ENCODE peak calls at places on chromosomes 11 and 22, in seven cellular contexts. Z is Peyer's patch, F is mesenchymal stem cell, X is testis, E is A549, U is stomach, A is OCI-LY7. O is an unnamed sample. For H3K4me1, the result is how much of the 10 kb centered on the place peaks cover.

GRCh38 chr22:45550891-45551290 is 48.2 kb downstream of the FBLN1 start:
- DNase-seq in Z (peak), F (no peak), X (no peak), E (no peak), U (no peak), A (no peak), O (no peak)

GRCh38 chr22:50672471-50673230 is at the start of gene SHANK3:
- DNase-seq in Z (peak), F (no peak), X (no peak), E (no peak), U (no peak), A (no peak), O (no peak)

GRCh38 chr11:111327908-111328624 is 29.7 kb downstream of the POU2AF3 start:
- DNase-seq in Z (no peak), F (no peak), X (no peak), E (no peak), U (peak), A (no peak), O (no peak)

GRCh38 chr11:76371170-76371569 is 9.8 kb downstream of the THAP12 start:
- DNase-seq in Z (no peak), F (peak), X (no peak), E (peak), U (no peak), A (no peak), O (no peak)

GRCh38 chr22:24417901-24418641 is 9.3 kb upstream of the ADORA2A start:
- DNase-seq in Z (peak), F (no peak), X (no peak), E (no peak), U (no peak), A (no peak), O (no peak)

GRCh38 chr11:88484873-88485621 is 147.5 kb upstream of the CTSC start:
- DNase-seq in Z (no peak), F (peak), X (peak), E (peak), U (no peak), A (peak), O (peak)

GRCh38 chr22:19974935-19975706 is 33.5 kb upstream of the TXNRD2 start:
- DNase-seq in Z (no peak), F (no peak), X (no peak), E (no peak), U (no peak), A (peak), O (peak)

GRCh38 chr22:17192186-17192585 is 27.0 kb downstream of the ADA2 start:
- DNase-seq in Z (no peak), F (no peak), X (no peak), E (no peak), U (no peak), A (no peak), O (no peak)

GRCh38 chr22:27422442-27422841 is 379.1 kb downstream of the MN1 start:
- DNase-seq in Z (no peak), F (no peak), X (no peak), E (no peak), U (no peak), A (no peak), O (no peak)

GRCh38 chr22:37169947-37170688 is 17.9 kb downstream of the C1QTNF6 start:
- DNase-seq in Z (peak), F (no peak), X (no peak), E (no peak), U (no peak), A (no peak), O (no peak)

GRCh38 chr11:113001709-113002108 is 40.5 kb downstream of the NCAM1 start:
- DNase-seq in Z (no peak), F (no peak), X (no peak), E (no peak), U (no peak), A (no peak), O (peak)

GRCh38 chr11:77474509-77475070 is 696 bp upstream of the PAK1 start:
- DNase-seq in Z (no peak), F (no peak), X (no peak), E (no peak), U (no peak), A (no peak), O (no peak)

GRCh38 chr11:86775342-86775741 is 25.0 kb upstream of the PRSS23 start:
- DNase-seq in Z (no peak), F (no peak), X (no peak), E (no peak), U (no peak), A (no peak), O (no peak)

GRCh38 chr11:126452718-126453117 is 97.2 kb downstream of the ST3GAL4 start:
- DNase-seq in Z (no peak), F (no peak), X (peak), E (no peak), U (no peak), A (no peak), O (no peak)

GRCh38 chr22:40183029-40183581 is 5.4 kb downstream of the TNRC6B start:
- DNase-seq in Z (no peak), F (peak), X (no peak), E (no peak), U (no peak), A (no peak), O (no peak)

GRCh38 chr11:15333407-15333806 is 218.7 kb downstream of the INSC start:
- DNase-seq in Z (no peak), F (no peak), X (no peak), E (no peak), U (no peak), A (no peak), O (peak)

GRCh38 chr22:39229075-39229474 is 15.7 kb downstream of the PDGFB start:
- DNase-seq in Z (no peak), F (no peak), X (no peak), E (no peak), U (no peak), A (no peak), O (no peak)

GRCh38 chr22:41695211-41695610 is 4.1 kb upstream of the MEI1 start:
- DNase-seq in Z (no peak), F (no peak), X (no peak), E (no peak), U (no peak), A (no peak), O (no peak)

GRCh38 chr11:19345848-19346681 is 105.3 kb upstream of the E2F8 start:
- DNase-seq in Z (no peak), F (peak), X (no peak), E (peak), U (peak), A (peak), O (no peak)

GRCh38 chr11:128458316-128458715 is 129.0 kb downstream of the ETS1 start:
- DNase-seq in Z (no peak), F (peak), X (no peak), E (peak), U (no peak), A (no peak), O (no peak)

GRCh38 chr11:111585371-111585770 is 16.9 kb upstream of the SIK2 start:
- DNase-seq in Z (no peak), F (peak), X (no peak), E (no peak), U (no peak), A (no peak), O (no peak)

GRCh38 chr11:6298605-6299004 is 21.7 kb downstream of the CAVIN3 start:
- DNase-seq in Z (peak), F (peak), X (peak), E (peak), U (peak), A (peak), O (peak)

GRCh38 chr22:27105142-27106025 is 448.0 kb downstream of the MIAT start:
- DNase-seq in Z (no peak), F (peak), X (peak), E (no peak), U (peak), A (no peak), O (no peak)

GRCh38 chr22:17633217-17633997 is 4.9 kb upstream of the ATP6V1E1 start:
- DNase-seq in Z (no peak), F (peak), X (no peak), E (peak), U (no peak), A (no peak), O (no peak)

GRCh38 chr22:29342577-29343312 is 27.2 kb upstream of the RASL10A start:
- DNase-seq in Z (no peak), F (no peak), X (no peak), E (no peak), U (peak), A (no peak), O (no peak)
- H3K4me1 ChIP-seq in Z (under half), F (under half), X (under half), E (under half), U (under half), A (under half), O (under half)

DNA sequence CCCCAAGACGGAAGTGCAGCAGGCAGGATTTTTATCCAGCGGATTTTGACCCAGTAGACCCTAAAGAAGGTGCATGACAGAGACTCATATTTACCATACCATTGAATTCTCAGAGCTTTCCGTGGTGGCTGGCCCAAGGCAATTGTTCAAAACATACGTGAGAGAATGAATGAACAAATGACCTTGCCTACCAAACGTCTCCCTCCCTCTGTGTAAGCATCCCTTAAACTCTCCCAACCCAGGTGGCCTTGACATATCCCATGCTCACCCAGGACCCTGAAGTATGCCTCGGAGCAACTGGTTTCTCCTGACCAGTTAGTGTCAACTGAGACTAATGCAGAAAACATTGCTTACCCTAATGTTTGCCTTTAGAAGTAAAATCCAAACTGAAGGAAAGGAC is 154.9 kb downstream of the TEAD1 start:
- DNase-seq in Z (no peak), F (no peak), X (no peak), E (no peak), U (no peak), A (no peak), O (no peak)
- H3K4me3 ChIP-seq in Z (peak), F (no peak), X (no peak), E (no peak), U (no peak), A (peak), O (no peak)

GRCh38 chr11:75347781-75348613 is 3.5 kb downstream of the ARRB1 start:
- DNase-seq in Z (peak), F (peak), X (peak), E (no peak), U (no peak), A (no peak), O (no peak)

GRCh38 chr11:75346296-75346695 is 5.2 kb downstream of the ARRB1 start:
- DNase-seq in Z (no peak), F (no peak), X (no peak), E (no peak), U (no peak), A (no peak), O (no peak)

GRCh38 chr11:75345455-75346224 is 5.8 kb downstream of the ARRB1 start:
- DNase-seq in Z (no peak), F (no peak), X (no peak), E (no peak), U (no peak), A (no peak), O (no peak)

GRCh38 chr11:75344761-75345454 is 6.6 kb downstream of the ARRB1 start:
- DNase-seq in Z (no peak), F (no peak), X (no peak), E (no peak), U (no peak), A (no peak), O (no peak)

DNA sequence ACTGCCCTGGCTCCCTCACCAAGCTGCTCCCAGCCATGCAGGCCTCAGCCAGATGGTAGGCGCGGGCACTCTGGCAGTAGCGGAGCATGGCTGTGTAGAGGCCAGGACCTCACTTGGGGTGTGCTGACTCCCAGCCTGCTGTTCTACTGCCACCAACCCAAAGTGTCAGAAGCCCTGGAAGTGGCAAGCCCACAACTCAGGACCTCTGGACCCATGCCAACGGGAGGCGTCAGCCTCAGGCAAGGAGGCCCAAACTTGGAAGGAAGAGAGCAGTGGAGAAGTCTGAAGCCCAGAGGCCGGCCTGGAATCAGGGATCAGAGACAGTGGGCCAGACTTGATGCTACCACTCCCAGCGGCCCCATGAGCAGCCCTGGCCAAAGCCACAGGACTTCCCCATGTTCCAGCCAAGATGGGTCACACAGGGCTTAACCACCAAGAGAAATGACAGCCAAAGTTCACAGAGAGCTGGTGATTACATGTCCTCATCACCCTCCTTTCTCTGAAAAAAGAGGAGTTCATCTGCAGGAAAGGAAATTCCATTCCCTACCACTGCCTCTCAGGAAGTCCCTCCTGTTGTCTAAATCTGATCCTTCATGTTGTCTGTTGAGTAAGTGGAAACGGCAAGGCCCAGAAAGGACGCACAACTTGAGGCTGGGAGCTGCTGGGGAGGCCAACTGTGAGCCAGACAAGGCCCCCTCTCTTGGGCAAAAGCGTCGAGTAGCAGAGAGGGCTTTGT is 4.4 kb downstream of the ARRB1 start:
- DNase-seq in Z (peak), F (peak), X (no peak), E (no peak), U (peak), A (no peak), O (no peak)
- H3K4me1 ChIP-seq in Z (under half), F (half or more), X (half or more), E (half or more), U (half or more), A (under half), O (half or more)

GRCh38 chr11:62605467-62605866 is 3.8 kb upstream of the MTA2 start:
- DNase-seq in Z (no peak), F (no peak), X (no peak), E (no peak), U (no peak), A (no peak), O (no peak)
- H3K4me3 ChIP-seq in Z (no peak), F (no peak), X (no peak), E (no peak), U (no peak), A (no peak), O (no peak)

GRCh38 chr22:35914357-35914664 is 114.3 kb downstream of the RBFOX2 start:
- DNase-seq in Z (no peak), F (no peak), X (no peak), E (no peak), U (no peak), A (no peak), O (no peak)
- H3K4me1 ChIP-seq in Z (under half), F (under half), X (under half), E (under half), U (under half), A (half or more), O (under half)

O was measured in BE2C.